ENCODE peak calls at places on chromosome 1, in four cellular contexts. V is CD8-positive, alpha-beta T cell; P is left kidney; J is NCI-H1092 treated with DMSO at 0.1 percent for 48 hours. G is an unnamed sample.

GRCh38 chr1:211753649-211754251 is 76.8 kb downstream of the LPGAT1 start:
- DNase-seq in J (no peak), V (no peak), P (no peak), G (no peak)

GRCh38 chr1:6384962-6385672 is 8.4 kb downstream of the ACOT7 start:
- DNase-seq in V (no peak), J (peak; percentile 87), P (peak; percentile 58), G (no peak)

GRCh38 chr1:50047916-50048694 is 24.4 kb upstream of the AGBL4 start:
- DNase-seq in J (no peak), V (no peak), P (peak; percentile 88), G (no peak)

GRCh38 chr1:206734499-206735142 is 36.0 kb upstream of the IL19 start:
- DNase-seq in V (peak; percentile 87), P (peak; percentile 62), J (peak; percentile 37), G (peak; percentile 83)

GRCh38 chr1:60173006-60173405 is 99.4 kb upstream of the C1orf87 start:
- DNase-seq in J (no peak), P (no peak), V (no peak), G (no peak)

GRCh38 chr1:119736649-119737039 is 24.9 kb downstream of the PHGDH start:
- DNase-seq in P (no peak), V (no peak), J (no peak), G (no peak)

GRCh38 chr1:228267962-228268890 is 60.4 kb downstream of the OBSCN start:
- DNase-seq in P (no peak), V (no peak), J (no peak), G (no peak)

GRCh38 chr1:105626276-105626987 is 1430.0 kb upstream of the PRMT6 start:
- DNase-seq in J (no peak), P (no peak), V (no peak), G (no peak)

GRCh38 chr1:215992620-215993019 is 425.5 kb downstream of the KCTD3 start:
- DNase-seq in V (no peak), P (peak; percentile 68), J (peak; percentile 51), G (no peak)

GRCh38 chr1:38488162-38488898 is 371.2 kb downstream of the RRAGC start:
- DNase-seq in P (no peak), V (no peak), J (no peak), G (no peak)

GRCh38 chr1:105337427-105337826 is 1587.7 kb downstream of the AMY1C start:
- DNase-seq in J (peak; percentile 71), P (peak; percentile 5), V (no peak), G (no peak)

GRCh38 chr1:65995928-65996327 is 203.2 kb downstream of the PDE4B start:
- DNase-seq in J (no peak), V (no peak), P (no peak), G (no peak)

GRCh38 chr1:202623075-202623474 is 87.2 kb downstream of the SYT2 start:
- DNase-seq in J (no peak), P (peak; percentile 32), V (no peak), G (no peak)

GRCh38 chr1:109499661-109500536 is 6.0 kb downstream of the CYB561D1 start:
- DNase-seq in V (peak; percentile 74), P (peak; percentile 55), J (peak; percentile 24), G (peak; percentile 69)

GRCh38 chr1:206512521-206513180 is 5.3 kb downstream of the RASSF5 start:
- DNase-seq in J (no peak), V (no peak), P (no peak), G (no peak)

G was measured in naive thymus-derived CD4-positive, alpha-beta T cell.